ENCODE peak calls at places on chromosomes 11 and 22, in seven cellular contexts. J, O, K, F, A, T and X are unnamed samples.

GRCh38 chr11:30585892-30586250 is 282 bp downstream of the MPPED2 start:
- DNase-seq in J (no peak), O (no peak), K (peak), F (no peak), A (no peak), T (no peak), X (no peak)

GRCh38 chr22:36727110-36727509 is 23.6 kb upstream of the CACNG2 start:
- DNase-seq in J (no peak), O (no peak), K (no peak), F (no peak), A (no peak), T (no peak), X (no peak)

GRCh38 chr11:6475936-6476335 is 2.2 kb upstream of the TRIM3 start:
- DNase-seq in J (no peak), O (no peak), K (peak), F (no peak), A (no peak), T (no peak), X (no peak)

GRCh38 chr11:33575311-33575710 is 125.3 kb downstream of the C11orf91 start:
- DNase-seq in J (no peak), O (no peak), K (no peak), F (no peak), A (no peak), T (no peak), X (no peak)

GRCh38 chr11:104623518-104623917 is 274.7 kb downstream of the CASP12 start:
- DNase-seq in J (no peak), O (no peak), K (no peak), F (no peak), A (no peak), T (no peak), X (no peak)

GRCh38 chr11:48093795-48094642 is 113.7 kb downstream of the PTPRJ start:
- DNase-seq in J (no peak), O (no peak), K (no peak), F (no peak), A (no peak), T (no peak), X (no peak)

GRCh38 chr11:108511851-108512474 is 13.8 kb upstream of the POGLUT3 start:
- DNase-seq in J (no peak), O (no peak), K (no peak), F (no peak), A (no peak), T (no peak), X (no peak)

GRCh38 chr11:11669447-11669846 is 47.6 kb upstream of the GALNT18 start:
- DNase-seq in J (no peak), O (no peak), K (no peak), F (no peak), A (no peak), T (no peak), X (no peak)

GRCh38 chr11:68950776-68951175 is 30.0 kb downstream of the MRGPRD start:
- DNase-seq in J (peak), O (no peak), K (no peak), F (no peak), A (no peak), T (no peak), X (no peak)

GRCh38 chr22:26767351-26767970 is 110.1 kb downstream of the MIAT start:
- DNase-seq in J (no peak), O (no peak), K (no peak), F (no peak), A (no peak), T (no peak), X (no peak)